ENCODE peak calls at places on chromosomes 4 and X, in eight cellular contexts. One of them, this sample, is unnamed.

GRCh38 chr4:71184195-71184781 is 154.5 kb upstream of the SLC4A4 start:
- DNase-seq in CD8-positive, alpha-beta T cell: peak
- DNase-seq in testis: peak
- DNase-seq in tibial nerve: peak
- DNase-seq in RWPE2: no peak
- DNase-seq in neural progenitor cell: peak
- DNase-seq in astrocyte of the cerebellum: peak
- DNase-seq in ovary: peak
- DNase-seq in this sample: peak

GRCh38 chrX:31271615-31272471 is 200.0 kb upstream of the FTHL17 start:
- DNase-seq in CD8-positive, alpha-beta T cell: no peak
- DNase-seq in testis: no peak
- DNase-seq in tibial nerve: no peak
- DNase-seq in RWPE2: no peak
- DNase-seq in neural progenitor cell: peak
- DNase-seq in astrocyte of the cerebellum: no peak
- DNase-seq in ovary: no peak
- DNase-seq in this sample: no peak

GRCh38 chr4:1571165-1571908 is 112.8 kb downstream of the FAM53A start:
- DNase-seq in CD8-positive, alpha-beta T cell: no peak
- DNase-seq in testis: no peak
- DNase-seq in tibial nerve: no peak
- DNase-seq in RWPE2: peak
- DNase-seq in neural progenitor cell: no peak
- DNase-seq in astrocyte of the cerebellum: no peak
- DNase-seq in ovary: no peak
- DNase-seq in this sample: no peak

GRCh38 chr4:176309772-176310171 is 10.0 kb upstream of the SPCS3 start:
- DNase-seq in CD8-positive, alpha-beta T cell: no peak
- DNase-seq in testis: no peak
- DNase-seq in tibial nerve: no peak
- DNase-seq in RWPE2: no peak
- DNase-seq in neural progenitor cell: no peak
- DNase-seq in astrocyte of the cerebellum: no peak
- DNase-seq in ovary: no peak
- DNase-seq in this sample: no peak

GRCh38 chrX:24242649-24243556 is 71.0 kb downstream of the SUPT20HL2 start:
- DNase-seq in CD8-positive, alpha-beta T cell: no peak
- DNase-seq in testis: peak
- DNase-seq in tibial nerve: peak
- DNase-seq in RWPE2: no peak
- DNase-seq in neural progenitor cell: no peak
- DNase-seq in astrocyte of the cerebellum: peak
- DNase-seq in ovary: peak
- DNase-seq in this sample: no peak

GRCh38 chr4:169110633-169111032 is 100.6 kb upstream of the CBR4 start:
- DNase-seq in CD8-positive, alpha-beta T cell: no peak
- DNase-seq in testis: no peak
- DNase-seq in tibial nerve: no peak
- DNase-seq in RWPE2: no peak
- DNase-seq in neural progenitor cell: no peak
- DNase-seq in astrocyte of the cerebellum: no peak
- DNase-seq in ovary: no peak
- DNase-seq in this sample: no peak

GRCh38 chrX:129678176-129678880 is 23.6 kb upstream of the APLN start:
- DNase-seq in CD8-positive, alpha-beta T cell: peak
- DNase-seq in testis: peak
- DNase-seq in tibial nerve: no peak
- DNase-seq in RWPE2: no peak
- DNase-seq in neural progenitor cell: peak
- DNase-seq in astrocyte of the cerebellum: no peak
- DNase-seq in ovary: no peak
- DNase-seq in this sample: no peak

GRCh38 chr4:53963336-53963735 is 101.1 kb downstream of the CHIC2 start:
- DNase-seq in CD8-positive, alpha-beta T cell: no peak
- DNase-seq in testis: no peak
- DNase-seq in tibial nerve: peak
- DNase-seq in RWPE2: no peak
- DNase-seq in neural progenitor cell: peak
- DNase-seq in astrocyte of the cerebellum: no peak
- DNase-seq in ovary: no peak
- DNase-seq in this sample: no peak

GRCh38 chrX:18983711-18984380 is at the start of gene PHKA2:
- DNase-seq in CD8-positive, alpha-beta T cell: no peak
- DNase-seq in testis: peak
- DNase-seq in tibial nerve: peak
- DNase-seq in RWPE2: no peak
- DNase-seq in neural progenitor cell: no peak
- DNase-seq in astrocyte of the cerebellum: no peak
- DNase-seq in ovary: peak
- DNase-seq in this sample: peak

GRCh38 chr4:88308587-88308986 is 24.2 kb upstream of the PPM1K start:
- DNase-seq in CD8-positive, alpha-beta T cell: no peak
- DNase-seq in testis: no peak
- DNase-seq in tibial nerve: no peak
- DNase-seq in RWPE2: no peak
- DNase-seq in neural progenitor cell: no peak
- DNase-seq in astrocyte of the cerebellum: no peak
- DNase-seq in ovary: no peak
- DNase-seq in this sample: no peak

GRCh38 chrX:140318306-140318705 is 186.6 kb downstream of the SOX3 start:
- DNase-seq in CD8-positive, alpha-beta T cell: no peak
- DNase-seq in testis: no peak
- DNase-seq in tibial nerve: no peak
- DNase-seq in RWPE2: no peak
- DNase-seq in neural progenitor cell: peak
- DNase-seq in astrocyte of the cerebellum: peak
- DNase-seq in ovary: no peak
- DNase-seq in this sample: no peak

GRCh38 chrX:128973033-128973432 is 550.3 kb downstream of the SMARCA1 start:
- DNase-seq in CD8-positive, alpha-beta T cell: no peak
- DNase-seq in testis: no peak
- DNase-seq in tibial nerve: no peak
- DNase-seq in RWPE2: no peak
- DNase-seq in neural progenitor cell: no peak
- DNase-seq in astrocyte of the cerebellum: no peak
- DNase-seq in ovary: no peak
- DNase-seq in this sample: no peak

GRCh38 chrX:150202641-150203248 is 160.4 kb upstream of the MAMLD1 start:
- DNase-seq in CD8-positive, alpha-beta T cell: no peak
- DNase-seq in testis: peak
- DNase-seq in tibial nerve: no peak
- DNase-seq in RWPE2: no peak
- DNase-seq in neural progenitor cell: no peak
- DNase-seq in astrocyte of the cerebellum: no peak
- DNase-seq in ovary: no peak
- DNase-seq in this sample: no peak

GRCh38 chr4:107736924-107737448 is 17.0 kb upstream of the PAPSS1 start:
- DNase-seq in CD8-positive, alpha-beta T cell: peak
- DNase-seq in testis: no peak
- DNase-seq in tibial nerve: no peak
- DNase-seq in RWPE2: no peak
- DNase-seq in neural progenitor cell: peak
- DNase-seq in astrocyte of the cerebellum: peak
- DNase-seq in ovary: no peak
- DNase-seq in this sample: peak

GRCh38 chr4:517061-517805 is 18.2 kb downstream of the PIGG start:
- DNase-seq in CD8-positive, alpha-beta T cell: no peak
- DNase-seq in testis: no peak
- DNase-seq in tibial nerve: no peak
- DNase-seq in RWPE2: no peak
- DNase-seq in neural progenitor cell: no peak
- DNase-seq in astrocyte of the cerebellum: no peak
- DNase-seq in ovary: no peak
- DNase-seq in this sample: no peak

GRCh38 chrX:39725928-39726619 is 371.7 kb downstream of the BCOR start:
- DNase-seq in CD8-positive, alpha-beta T cell: no peak
- DNase-seq in testis: no peak
- DNase-seq in tibial nerve: no peak
- DNase-seq in RWPE2: no peak
- DNase-seq in neural progenitor cell: no peak
- DNase-seq in astrocyte of the cerebellum: peak
- DNase-seq in ovary: peak
- DNase-seq in this sample: no peak

GRCh38 chr4:99808260-99808857 is 8.3 kb upstream of the DAPP1 start:
- DNase-seq in CD8-positive, alpha-beta T cell: peak
- DNase-seq in testis: peak
- DNase-seq in tibial nerve: peak
- DNase-seq in RWPE2: no peak
- DNase-seq in neural progenitor cell: peak
- DNase-seq in astrocyte of the cerebellum: peak
- DNase-seq in ovary: peak
- DNase-seq in this sample: peak
- TF ChIP-seq CTCF in CD8-positive, alpha-beta T cell: peak
- TF ChIP-seq CTCF in testis: peak
- TF ChIP-seq CTCF in tibial nerve: peak
- TF ChIP-seq CTCF in RWPE2: peak
- TF ChIP-seq CTCF in neural progenitor cell: peak
- TF ChIP-seq CTCF in astrocyte of the cerebellum: peak
- TF ChIP-seq CTCF in ovary: peak
- TF ChIP-seq CTCF in this sample: peak

GRCh38 chrX:12080265-12080664 is 58.0 kb upstream of the FRMPD4 start:
- DNase-seq in CD8-positive, alpha-beta T cell: no peak
- DNase-seq in testis: peak
- DNase-seq in tibial nerve: peak
- DNase-seq in RWPE2: no peak
- DNase-seq in neural progenitor cell: peak
- DNase-seq in astrocyte of the cerebellum: no peak
- DNase-seq in ovary: no peak
- DNase-seq in this sample: peak

DNA sequence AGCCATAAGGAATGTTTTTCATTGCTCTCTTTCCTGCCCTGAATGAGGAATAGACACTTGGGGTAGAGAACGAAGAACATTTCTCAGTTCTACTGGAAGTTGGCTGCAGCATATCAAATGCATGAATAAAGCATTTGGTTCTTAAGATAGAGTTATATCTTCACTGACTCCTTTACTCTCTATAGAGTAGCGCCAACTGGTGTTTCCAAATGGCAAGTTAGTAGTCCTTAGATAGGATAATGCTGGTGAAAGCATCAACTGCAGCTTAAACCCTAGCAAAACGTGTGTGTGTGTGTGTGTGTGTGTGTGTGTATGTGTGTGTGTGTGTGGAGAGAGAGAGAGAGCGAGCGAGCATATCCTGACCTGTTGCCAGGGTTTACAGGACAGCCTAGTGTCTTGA is 62.2 kb upstream of the FRMPD4 start:
- DNase-seq in CD8-positive, alpha-beta T cell: no peak
- DNase-seq in testis: no peak
- DNase-seq in tibial nerve: no peak
- DNase-seq in RWPE2: no peak
- DNase-seq in neural progenitor cell: no peak
- DNase-seq in astrocyte of the cerebellum: no peak
- DNase-seq in ovary: no peak
- DNase-seq in this sample: no peak
- TF ChIP-seq CTCF in CD8-positive, alpha-beta T cell: no peak
- TF ChIP-seq CTCF in testis: no peak
- TF ChIP-seq CTCF in tibial nerve: no peak
- TF ChIP-seq CTCF in RWPE2: peak
- TF ChIP-seq CTCF in neural progenitor cell: no peak
- TF ChIP-seq CTCF in astrocyte of the cerebellum: no peak
- TF ChIP-seq CTCF in ovary: no peak
- TF ChIP-seq CTCF in this sample: no peak

GRCh38 chrX:149002320-149002719 is 501.9 kb downstream of the AFF2 start:
- DNase-seq in CD8-positive, alpha-beta T cell: no peak
- DNase-seq in testis: no peak
- DNase-seq in tibial nerve: no peak
- DNase-seq in RWPE2: no peak
- DNase-seq in neural progenitor cell: no peak
- DNase-seq in astrocyte of the cerebellum: no peak
- DNase-seq in ovary: no peak
- DNase-seq in this sample: no peak

GRCh38 chrX:149010026-149010898 is 494.8 kb downstream of the IDS start:
- DNase-seq in CD8-positive, alpha-beta T cell: no peak
- DNase-seq in testis: no peak
- DNase-seq in tibial nerve: no peak
- DNase-seq in RWPE2: no peak
- DNase-seq in neural progenitor cell: no peak
- DNase-seq in astrocyte of the cerebellum: no peak
- DNase-seq in ovary: no peak
- DNase-seq in this sample: no peak

GRCh38 chrX:149006235-149006634 is 498.9 kb downstream of the IDS start:
- DNase-seq in CD8-positive, alpha-beta T cell: no peak
- DNase-seq in testis: no peak
- DNase-seq in tibial nerve: no peak
- DNase-seq in RWPE2: no peak
- DNase-seq in neural progenitor cell: no peak
- DNase-seq in astrocyte of the cerebellum: no peak
- DNase-seq in ovary: no peak
- DNase-seq in this sample: no peak

GRCh38 chrX:149003863-149004660 is 501.0 kb downstream of the IDS start:
- DNase-seq in CD8-positive, alpha-beta T cell: no peak
- DNase-seq in testis: no peak
- DNase-seq in tibial nerve: no peak
- DNase-seq in RWPE2: no peak
- DNase-seq in neural progenitor cell: no peak
- DNase-seq in astrocyte of the cerebellum: no peak
- DNase-seq in ovary: no peak
- DNase-seq in this sample: no peak

GRCh38 chrX:149004936-149005335 is 500.2 kb downstream of the IDS start:
- DNase-seq in CD8-positive, alpha-beta T cell: no peak
- DNase-seq in testis: no peak
- DNase-seq in tibial nerve: no peak
- DNase-seq in RWPE2: no peak
- DNase-seq in neural progenitor cell: peak
- DNase-seq in astrocyte of the cerebellum: no peak
- DNase-seq in ovary: no peak
- DNase-seq in this sample: no peak
- TF ChIP-seq CTCF in CD8-positive, alpha-beta T cell: no peak
- TF ChIP-seq CTCF in testis: no peak
- TF ChIP-seq CTCF in tibial nerve: no peak
- TF ChIP-seq CTCF in RWPE2: no peak
- TF ChIP-seq CTCF in neural progenitor cell: peak
- TF ChIP-seq CTCF in astrocyte of the cerebellum: no peak
- TF ChIP-seq CTCF in ovary: no peak
- TF ChIP-seq CTCF in this sample: no peak

GRCh38 chrX:106901341-106901740 is 1.8 kb downstream of the RIPPLY1 start:
- DNase-seq in CD8-positive, alpha-beta T cell: no peak
- DNase-seq in testis: no peak
- DNase-seq in tibial nerve: no peak
- DNase-seq in RWPE2: no peak
- DNase-seq in neural progenitor cell: no peak
- DNase-seq in astrocyte of the cerebellum: no peak
- DNase-seq in ovary: no peak
- DNase-seq in this sample: no peak

GRCh38 chrX:106899841-106900240 is 3.3 kb downstream of the RIPPLY1 start:
- DNase-seq in CD8-positive, alpha-beta T cell: no peak
- DNase-seq in testis: no peak
- DNase-seq in tibial nerve: no peak
- DNase-seq in RWPE2: no peak
- DNase-seq in neural progenitor cell: no peak
- DNase-seq in astrocyte of the cerebellum: no peak
- DNase-seq in ovary: no peak
- DNase-seq in this sample: no peak

GRCh38 chrX:106899276-106899675 is 3.9 kb downstream of the RIPPLY1 start:
- DNase-seq in CD8-positive, alpha-beta T cell: no peak
- DNase-seq in testis: no peak
- DNase-seq in tibial nerve: no peak
- DNase-seq in RWPE2: no peak
- DNase-seq in neural progenitor cell: no peak
- DNase-seq in astrocyte of the cerebellum: no peak
- DNase-seq in ovary: no peak
- DNase-seq in this sample: no peak

GRCh38 chrX:106897259-106897658 is 5.9 kb downstream of the RIPPLY1 start:
- DNase-seq in CD8-positive, alpha-beta T cell: no peak
- DNase-seq in testis: no peak
- DNase-seq in tibial nerve: no peak
- DNase-seq in RWPE2: no peak
- DNase-seq in neural progenitor cell: no peak
- DNase-seq in astrocyte of the cerebellum: no peak
- DNase-seq in ovary: no peak
- DNase-seq in this sample: no peak

GRCh38 chrX:106898462-106898861 is 4.7 kb downstream of the RIPPLY1 start:
- DNase-seq in CD8-positive, alpha-beta T cell: no peak
- DNase-seq in testis: peak
- DNase-seq in tibial nerve: no peak
- DNase-seq in RWPE2: no peak
- DNase-seq in neural progenitor cell: peak
- DNase-seq in astrocyte of the cerebellum: peak
- DNase-seq in ovary: no peak
- DNase-seq in this sample: peak
- TF ChIP-seq CTCF in CD8-positive, alpha-beta T cell: no peak
- TF ChIP-seq CTCF in testis: no peak
- TF ChIP-seq CTCF in tibial nerve: peak
- TF ChIP-seq CTCF in RWPE2: peak
- TF ChIP-seq CTCF in neural progenitor cell: peak
- TF ChIP-seq CTCF in astrocyte of the cerebellum: peak
- TF ChIP-seq CTCF in ovary: no peak
- TF ChIP-seq CTCF in this sample: peak

This sample was measured in endothelial cell.